ENCODE peak calls at places on chromosomes 7 and 10, in eight cellular contexts. M is stimulated activated CD4-positive, alpha-beta T cell treated with anti-CD3 and anti-CD28 coated beads, Interleukin-4, amount 100 ng/mL, for 24 hours; N is NCI-H69; R is EH; P is GM19239; L is activated CD4-positive, alpha-beta memory T cell treated with anti-CD3 and anti-CD28 coated beads, Interleukin-2, amount 10 ng/mL, durations not matched to agents 7 days and 5 days; T is C1 segment of cervical spinal cord; O is NCI-H524. J is an unnamed sample.
A peak's percentile ranks its signal among the peaks of the same experiment; 100 is the strongest.

GRCh38 chr10:95988702-95989101 is 54.7 kb upstream of the CCNJ start:
- DNase-seq in M (no peak), N (no peak), R (no peak), P (no peak), L (no peak), T (no peak), O (no peak), J (no peak)

GRCh38 chr7:83677180-83677866 is 28.4 kb upstream of the SEMA3E start:
- DNase-seq in M (no peak), N (peak; percentile 96), R (peak; percentile 78), P (no peak), L (no peak), T (no peak), O (no peak), J (no peak)

GRCh38 chr10:73553726-73554125 is 37.4 kb downstream of the USP54 start:
- DNase-seq in M (no peak), N (no peak), R (no peak), P (no peak), L (no peak), T (no peak), O (no peak), J (no peak)

GRCh38 chr7:1948377-1948796 is 278.3 kb downstream of the ELFN1 start:
- DNase-seq in M (no peak), N (no peak), R (no peak), P (no peak), L (no peak), T (no peak), O (no peak), J (no peak)

GRCh38 chr7:35802649-35803048 is 1.8 kb downstream of the SEPTIN7 start:
- DNase-seq in M (peak; percentile 12), N (peak; percentile 23), R (no peak), P (no peak), L (no peak), T (no peak), O (no peak), J (no peak)

GRCh38 chr10:3887404-3887803 is 102.4 kb upstream of the KLF6 start:
- DNase-seq in M (no peak), N (no peak), R (no peak), P (no peak), L (no peak), T (no peak), O (no peak), J (no peak)

GRCh38 chr7:2757361-2757903 is 69.4 kb downstream of the AMZ1 start:
- DNase-seq in M (no peak), N (peak; percentile 43), R (no peak), P (no peak), L (no peak), T (peak; percentile 35), O (no peak), J (no peak)

GRCh38 chr10:12659706-12660105 is 310.4 kb downstream of the CAMK1D start:
- DNase-seq in M (no peak), N (no peak), R (no peak), P (no peak), L (no peak), T (no peak), O (no peak), J (no peak)

GRCh38 chr7:114644455-114644854 is 229.8 kb downstream of the FOXP2 start:
- DNase-seq in M (no peak), N (peak; percentile 73), R (no peak), P (no peak), L (no peak), T (no peak), O (no peak), J (no peak)

GRCh38 chr7:20556091-20556490 is 59.4 kb upstream of the ABCB5 start:
- DNase-seq in M (no peak), N (no peak), R (no peak), P (no peak), L (no peak), T (no peak), O (no peak), J (no peak)

GRCh38 chr7:44484482-44485313 is 5.8 kb downstream of the NUDCD3 start:
- DNase-seq in M (no peak), N (peak; percentile 25), R (no peak), P (no peak), L (no peak), T (no peak), O (no peak), J (no peak)

GRCh38 chr10:44990965-44991364 is 9.8 kb upstream of the ZNF22 start:
- DNase-seq in M (no peak), N (no peak), R (no peak), P (no peak), L (peak; percentile 5), T (no peak), O (no peak), J (no peak)

GRCh38 chr10:79068562-79069324 is at the start of gene ZMIZ1:
- DNase-seq in M (peak; percentile 83), N (peak; percentile 93), R (peak; percentile 96), P (peak; percentile 93), L (peak; percentile 87), T (peak; percentile 84), O (peak; percentile 37), J (peak; percentile 87)

GRCh38 chr7:155439311-155440017 is 18.5 kb upstream of the EN2 start:
- DNase-seq in M (no peak), N (no peak), R (no peak), P (no peak), L (no peak), T (no peak), O (no peak), J (no peak)

GRCh38 chr10:70404906-70405824 is 1.2 kb downstream of the EIF4EBP2 start:
- DNase-seq in M (peak; percentile 30), N (peak; percentile 27), R (peak; percentile 97), P (peak; percentile 53), L (peak; percentile 63), T (peak; percentile 56), O (no peak), J (peak; percentile 64)

GRCh38 chr10:90193240-90193985 is 492.0 kb downstream of the KIF20B start:
- DNase-seq in M (no peak), N (no peak), R (peak; percentile 82), P (no peak), L (no peak), T (no peak), O (no peak), J (no peak)

GRCh38 chr10:33273295-33274002 is 61.0 kb downstream of the NRP1 start:
- DNase-seq in M (no peak), N (peak; percentile 74), R (peak; percentile 98), P (no peak), L (no peak), T (peak; percentile 5), O (no peak), J (no peak)

GRCh38 chr7:115227473-115228235 is 305.8 kb downstream of the MDFIC start:
- DNase-seq in M (no peak), N (no peak), R (no peak), P (no peak), L (no peak), T (no peak), O (no peak), J (no peak)

GRCh38 chr10:80444646-80445319 is 9.3 kb upstream of the TSPAN14 start:
- DNase-seq in M (peak; percentile 72), N (peak; percentile 70), R (peak; percentile 79), P (peak; percentile 37), L (peak; percentile 79), T (peak; percentile 70), O (peak; percentile 13), J (peak; percentile 62)

GRCh38 chr7:44196450-44196872 is 4.3 kb upstream of the YKT6 start:
- DNase-seq in M (peak; percentile 21), N (peak; percentile 73), R (peak; percentile 69), P (no peak), L (peak; percentile 28), T (no peak), O (peak; percentile 47), J (peak; percentile 65)

GRCh38 chr7:117412390-117412789 is 14.9 kb downstream of the ASZ1 start:
- DNase-seq in M (no peak), N (no peak), R (no peak), P (no peak), L (no peak), T (no peak), O (no peak), J (no peak)

GRCh38 chr7:81408728-81409127 is 361.1 kb downstream of the HGF start:
- DNase-seq in M (no peak), N (peak; percentile 16), R (peak; percentile 26), P (no peak), L (no peak), T (no peak), O (no peak), J (no peak)

GRCh38 chr7:134549366-134549765 is 456 bp downstream of the AKR1B15 start:
- DNase-seq in M (no peak), N (no peak), R (no peak), P (no peak), L (no peak), T (no peak), O (no peak), J (no peak)